ENCODE peak calls at places on chromosomes 3 and 15, in nine cellular contexts. G is breast epithelium, S is transverse colon, C is body of pancreas, L is spleen, N is heart left ventricle, X is NB4, A is Peyer's patch, W is stomach. E is an unnamed sample.

GRCh38 chr3:74787008-74787407 is 172.5 kb upstream of the CNTN3 start:
- DNase-seq in S (no peak), L (no peak), A (no peak), N (no peak), W (no peak), X (no peak), G (no peak), C (no peak), E (no peak)

GRCh38 chr3:128549283-128550112 is 56.5 kb upstream of the GATA2 start:
- DNase-seq in C (peak), L (no peak), N (peak), A (no peak), W (peak), G (peak), X (no peak), S (no peak), E (peak)

GRCh38 chr15:40161693-40162401 is 978 bp downstream of the BUB1B start:
- DNase-seq in L (no peak), N (no peak), G (no peak), S (no peak), C (no peak), X (peak), W (no peak), A (no peak), E (no peak)

GRCh38 chr15:31399544-31400171 is 73.0 kb downstream of the KLF13 start:
- DNase-seq in C (no peak), L (no peak), G (no peak), X (peak), W (no peak), S (no peak), A (no peak), N (no peak), E (no peak)

GRCh38 chr3:133081016-133081415 is 42.8 kb downstream of the TMEM108 start:
- DNase-seq in S (no peak), X (no peak), L (no peak), G (no peak), C (no peak), A (no peak), W (no peak), N (no peak), E (no peak)

GRCh38 chr15:74192751-74193150 is 9.8 kb downstream of the STRA6 start:
- DNase-seq in L (no peak), X (no peak), W (no peak), C (no peak), G (no peak), A (no peak), S (no peak), N (no peak), E (no peak)

GRCh38 chr3:46958469-46959168 is 17.9 kb downstream of the CCDC12 start:
- DNase-seq in N (no peak), X (no peak), G (no peak), W (no peak), L (peak), A (no peak), S (no peak), C (no peak), E (no peak)

GRCh38 chr3:115930922-115931321 is 307.6 kb downstream of the GAP43 start:
- DNase-seq in G (no peak), X (no peak), A (no peak), W (no peak), C (no peak), L (no peak), N (no peak), S (no peak), E (no peak)

GRCh38 chr3:150410311-150411105 is 2.4 kb downstream of the TSC22D2 start:
- DNase-seq in S (peak), X (peak), N (peak), G (peak), L (peak), W (peak), A (peak), C (peak), E (peak)
- TF ChIP-seq CTCF in S (no peak), X (no peak), N (no peak), G (no peak), L (no peak), W (no peak), A (no peak), C (peak), E (no peak)

GRCh38 chr3:14323401-14324223 is 78.8 kb upstream of the SLC6A6 start:
- DNase-seq in C (no peak), N (no peak), G (no peak), L (peak), A (no peak), S (no peak), W (no peak), X (no peak), E (no peak)

GRCh38 chr3:14322667-14323295 is 79.6 kb upstream of the SLC6A6 start:
- DNase-seq in S (no peak), W (no peak), N (no peak), G (no peak), A (no peak), L (peak), X (no peak), C (no peak), E (no peak)

GRCh38 chr3:14322001-14322400 is 80.4 kb upstream of the SLC6A6 start:
- DNase-seq in C (no peak), N (no peak), L (no peak), A (no peak), S (no peak), W (no peak), G (no peak), X (no peak), E (no peak)

GRCh38 chr3:14328422-14328821 is 74.0 kb upstream of the SLC6A6 start:
- DNase-seq in S (no peak), C (no peak), A (no peak), L (no peak), W (no peak), N (no peak), X (no peak), G (no peak), E (no peak)

DNA sequence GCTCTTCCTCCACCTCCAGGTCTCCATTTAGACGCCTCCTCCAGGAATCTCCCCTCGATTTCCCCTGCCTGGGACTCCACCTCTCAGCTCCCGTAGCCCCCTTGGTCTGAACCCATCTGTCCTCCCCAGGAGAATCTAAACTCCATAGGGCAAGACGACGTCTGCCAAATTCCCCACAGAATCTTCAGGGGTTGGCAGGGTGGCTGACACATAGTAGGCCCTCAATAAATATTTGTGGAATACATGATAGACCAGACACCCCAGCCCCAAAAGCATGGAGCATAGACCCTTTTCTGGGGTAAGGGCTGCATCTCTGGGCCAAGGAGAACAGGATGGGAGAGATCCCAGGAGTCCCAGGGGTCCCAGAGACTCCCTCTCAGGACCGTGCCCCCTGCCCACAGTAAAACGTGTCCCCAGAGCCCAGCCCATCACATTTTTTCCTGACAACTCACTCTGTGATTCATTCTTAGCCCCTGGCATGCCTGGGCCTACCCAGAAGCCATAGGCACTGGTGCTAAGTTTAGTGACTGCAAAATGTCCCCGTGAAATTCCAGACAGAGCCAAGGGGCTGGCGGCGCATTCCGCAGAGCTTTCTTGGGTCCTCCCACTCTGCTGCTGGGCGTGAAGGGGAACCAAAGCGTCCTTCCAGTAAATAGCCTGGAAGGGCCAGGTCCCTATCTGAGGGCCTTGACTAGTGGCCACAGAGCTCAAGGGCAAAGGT is 78.0 kb upstream of the SLC6A6 start:
- DNase-seq in L (peak), N (no peak), S (no peak), C (no peak), X (no peak), G (no peak), W (no peak), A (no peak), E (no peak)
- TF ChIP-seq POLR2A in L (no peak), N (no peak), S (no peak), C (no peak), X (no peak), G (no peak), W (no peak), A (no peak), E (no peak)

DNA sequence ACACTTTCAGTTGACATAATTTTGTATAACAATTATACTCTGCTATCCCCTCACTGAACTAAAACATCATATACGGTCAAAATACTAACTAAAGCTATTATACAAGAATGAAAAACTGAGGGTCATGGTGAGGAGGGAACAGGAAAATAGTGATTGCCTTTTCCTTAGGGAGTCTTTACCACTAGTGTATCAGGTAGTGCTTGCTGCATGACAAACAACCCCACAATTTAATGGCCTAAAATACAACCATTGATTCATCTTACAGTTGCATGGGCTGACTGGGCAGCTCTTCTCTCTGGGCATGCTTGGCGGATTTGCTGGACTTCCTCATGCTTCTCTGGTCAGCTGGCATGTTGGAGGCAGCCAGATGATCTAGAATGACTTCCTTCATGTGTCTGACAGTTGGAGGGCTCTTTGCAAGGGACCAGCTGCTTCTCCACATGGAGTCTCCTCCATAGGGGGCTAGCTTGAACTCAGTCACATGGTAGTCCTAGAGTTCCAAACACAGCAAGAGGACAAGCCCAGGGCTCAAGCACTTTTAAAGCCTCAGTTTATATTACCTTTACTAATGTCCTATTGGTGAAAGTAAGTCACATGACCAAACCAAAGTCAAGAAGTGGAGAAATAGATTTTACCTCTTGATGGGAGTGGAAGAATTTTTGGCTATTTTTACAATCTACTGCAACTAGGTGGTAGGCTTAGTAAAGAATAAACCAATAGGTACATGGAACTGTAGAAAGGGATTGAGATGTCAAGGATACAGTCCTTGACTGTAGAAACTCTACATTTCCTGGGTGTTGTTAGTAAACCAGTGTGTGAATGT is 18.8 kb downstream of the THAP10 start:
- DNase-seq in S (no peak), A (no peak), G (no peak), L (no peak), N (no peak), W (no peak), C (no peak), X (no peak), E (no peak)
- TF ChIP-seq CTCF in S (no peak), A (no peak), G (no peak), L (no peak), N (no peak), W (no peak), C (no peak), X (no peak), E (no peak)

GRCh38 chr3:194134757-194135515 is 1.0 kb upstream of the HES1 start:
- DNase-seq in W (peak), L (peak), N (peak), S (peak), A (peak), C (peak), G (peak), X (peak), E (peak)

GRCh38 chr3:194137314-194138097 is 1.6 kb downstream of the HES1 start:
- DNase-seq in N (peak), W (peak), X (peak), G (peak), L (peak), C (peak), S (peak), A (peak), E (peak)

GRCh38 chr3:194136519-194137313 is 768 bp downstream of the HES1 start:
- DNase-seq in W (peak), G (no peak), C (peak), X (peak), L (peak), A (peak), N (peak), S (peak), E (no peak)

GRCh38 chr3:194135516-194135805 is 487 bp upstream of the HES1 start:
- DNase-seq in S (no peak), W (no peak), N (no peak), A (no peak), X (no peak), L (no peak), G (no peak), C (no peak), E (no peak)

GRCh38 chr3:194135806-194136518 is at the start of gene HES1:
- DNase-seq in G (peak), X (peak), A (peak), N (peak), L (peak), W (peak), C (peak), S (peak), E (peak)
- TF ChIP-seq POLR2A in G (peak), X (peak), A (peak), N (peak), L (no peak), W (peak), C (peak), S (peak), E (peak)

DNA sequence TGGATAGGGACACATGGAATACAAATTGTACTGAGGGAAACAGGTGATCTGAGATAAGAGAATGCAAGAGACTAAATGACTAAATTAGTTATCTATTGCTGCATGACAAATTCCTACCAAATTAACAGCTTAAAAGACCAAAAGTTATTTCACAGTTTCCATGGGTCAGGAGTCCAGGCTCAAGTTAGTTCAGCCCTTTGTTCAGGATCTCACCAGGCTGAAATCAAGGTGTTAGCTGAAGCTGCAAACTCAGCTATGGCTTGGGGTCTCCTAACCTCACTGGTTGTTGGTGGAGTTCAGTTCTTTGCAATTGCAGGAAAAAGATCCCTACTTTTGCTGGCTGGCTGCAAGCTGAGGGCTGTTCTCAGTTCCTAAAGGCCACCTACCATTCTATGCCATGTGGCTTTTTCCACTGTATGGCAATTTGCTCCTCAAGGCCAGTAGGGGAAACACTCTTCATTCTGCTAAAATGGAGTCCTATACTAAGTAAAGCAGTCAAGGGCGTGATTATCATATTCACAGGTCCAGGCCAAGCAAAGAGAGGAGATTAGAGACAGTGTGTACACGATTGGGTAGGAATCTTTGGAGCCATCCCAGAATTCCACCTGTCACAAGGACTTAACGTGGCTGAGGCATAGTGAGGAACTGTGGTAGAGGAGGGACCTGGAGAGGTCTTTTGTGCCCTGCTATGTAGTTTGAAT is 53.7 kb downstream of the THRB start:
- DNase-seq in C (no peak), W (no peak), L (no peak), N (no peak), X (no peak), S (no peak), G (no peak), A (no peak), E (no peak)
- TF ChIP-seq CTCF in C (no peak), W (no peak), L (no peak), N (no peak), X (no peak), S (no peak), G (no peak), A (no peak), E (no peak)

DNA sequence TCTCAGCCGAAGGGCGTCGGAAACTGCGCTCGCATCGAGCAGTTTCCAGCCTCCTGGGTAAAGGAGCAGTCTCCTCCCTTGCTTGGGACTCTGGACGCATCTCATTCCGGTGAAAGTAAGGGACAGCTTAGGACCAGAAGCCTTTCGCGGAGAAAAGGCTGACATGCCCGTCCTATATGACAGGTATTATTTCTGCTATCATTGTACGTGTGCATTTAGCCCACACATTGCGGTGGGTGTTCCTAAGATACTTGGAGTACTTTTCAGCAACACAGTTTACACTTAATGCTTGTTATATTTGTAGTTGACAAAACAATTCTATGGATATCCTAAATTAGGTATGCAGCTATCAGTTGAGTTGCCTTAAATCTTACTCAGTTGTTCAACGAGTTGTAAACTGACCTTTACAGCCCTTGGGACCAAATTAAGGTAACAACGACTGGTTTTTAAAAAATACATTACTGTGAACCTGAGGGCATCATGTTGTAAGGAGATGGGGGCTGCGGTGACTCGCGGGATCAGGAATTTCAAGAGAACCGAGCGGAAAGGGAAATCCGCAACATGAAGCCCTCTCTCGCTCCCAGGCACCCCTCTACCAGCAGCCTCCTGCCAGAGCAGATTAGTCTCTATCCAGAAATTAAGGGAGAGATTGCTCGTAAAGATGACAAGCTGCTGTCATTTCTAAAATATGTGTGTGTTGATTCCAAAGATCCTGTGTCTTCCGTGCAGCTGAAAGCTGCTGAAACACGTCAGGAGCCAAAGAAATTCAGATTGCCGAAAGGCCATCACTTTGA is 632 bp upstream of the COPS2 start:
- DNase-seq in W (no peak), X (peak), L (no peak), A (no peak), C (no peak), S (peak), N (no peak), G (no peak), E (no peak)
- TF ChIP-seq POLR2A in W (no peak), X (peak), L (peak), A (no peak), C (no peak), S (no peak), N (no peak), G (no peak), E (no peak)

GRCh38 chr15:51289290-51289689 is 49.1 kb downstream of the CYP19A1 start:
- DNase-seq in N (no peak), L (no peak), S (no peak), C (no peak), G (no peak), A (no peak), X (no peak), W (no peak), E (no peak)

GRCh38 chr15:51288143-51289065 is 50.0 kb downstream of the CYP19A1 start:
- DNase-seq in G (no peak), L (no peak), C (no peak), X (no peak), W (no peak), N (no peak), S (peak), A (no peak), E (no peak)

GRCh38 chr15:51284871-51285270 is 53.5 kb downstream of the CYP19A1 start:
- DNase-seq in G (no peak), C (no peak), X (no peak), S (no peak), N (no peak), L (no peak), W (no peak), A (no peak), E (no peak)

GRCh38 chr15:51283026-51283425 is 55.4 kb downstream of the CYP19A1 start:
- DNase-seq in W (no peak), S (no peak), G (no peak), C (no peak), L (no peak), X (no peak), A (no peak), N (no peak), E (no peak)

DNA sequence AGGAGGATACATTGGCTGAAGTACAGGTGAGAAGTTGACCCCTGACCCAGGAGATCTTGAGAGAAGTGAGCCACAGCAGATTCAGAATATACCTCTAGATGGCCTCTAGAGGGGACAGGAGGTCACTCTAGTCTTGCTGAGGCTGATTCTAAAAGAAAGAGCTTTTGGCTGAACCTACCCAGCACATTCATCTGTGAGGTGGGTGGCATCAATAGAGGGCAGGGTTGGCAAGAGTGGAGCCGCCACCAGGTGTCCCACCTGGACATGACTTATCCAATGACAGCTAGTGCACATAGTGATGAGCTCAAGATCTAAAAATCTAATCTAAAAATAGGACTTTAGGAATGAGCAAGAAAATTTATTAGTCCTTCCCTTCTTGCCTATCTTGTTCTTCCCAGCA is 51.6 kb downstream of the CYP19A1 start:
- DNase-seq in N (no peak), C (no peak), A (no peak), X (no peak), G (no peak), W (no peak), S (no peak), L (no peak), E (no peak)
- TF ChIP-seq CTCF in N (peak), C (no peak), A (no peak), X (no peak), G (no peak), W (no peak), S (peak), L (no peak), E (no peak)

GRCh38 chr3:194588741-194589140 is 44.5 kb downstream of the TMEM44 start:
- DNase-seq in A (no peak), L (no peak), X (no peak), S (no peak), W (no peak), G (no peak), N (no peak), C (no peak), E (no peak)
- TF ChIP-seq POLR2A in A (no peak), L (no peak), X (no peak), S (no peak), W (no peak), G (no peak), N (no peak), C (no peak), E (no peak)

GRCh38 chr3:184737641-184738518 is 26.0 kb upstream of the MAGEF1 start:
- DNase-seq in G (peak), N (no peak), A (no peak), C (no peak), W (peak), X (no peak), L (peak), S (no peak), E (peak)
- TF ChIP-seq CTCF in G (no peak), N (no peak), A (no peak), C (no peak), W (no peak), X (no peak), L (no peak), S (no peak), E (no peak)